ENCODE peak calls at places on chromosomes 12 and 14, in ten cellular contexts. P is nucleus accumbens; Q is GM13977; F is stimulated activated CD8-positive, alpha-beta memory T cell treated with anti-CD3 and anti-CD28 coated beads, Interleukin-15, amount 100 ng/mL, for 24 hours; Z is EL; E is ELR; C is psoas muscle; I is OCI-LY7; M is HFFc6; U is AG04450. J is an unnamed sample.

GRCh38 chr12:104296718-104297117 is 6.8 kb upstream of the EID3 start:
- DNase-seq in C (no peak), M (no peak), I (no peak), Z (no peak), E (no peak), F (no peak), P (no peak), Q (no peak), U (no peak), J (no peak)

GRCh38 chr14:90519262-90519920 is 122.6 kb downstream of the CALM1 start:
- DNase-seq in Z (no peak), I (no peak), M (no peak), Q (no peak), C (no peak), F (no peak), U (no peak), P (no peak), E (no peak), J (no peak)

GRCh38 chr12:113860950-113861349 is 105.2 kb downstream of the RBM19 start:
- DNase-seq in I (no peak), C (no peak), U (peak), Q (no peak), Z (peak), F (no peak), E (peak), P (no peak), M (peak), J (no peak)

GRCh38 chr12:12095016-12095415 is 24.3 kb downstream of the BCL2L14 start:
- DNase-seq in C (no peak), I (no peak), P (no peak), F (no peak), M (no peak), Q (no peak), E (no peak), U (no peak), Z (peak), J (no peak)

GRCh38 chr12:65999564-66000280 is 130.8 kb downstream of the LLPH start:
- DNase-seq in E (peak), Q (no peak), U (no peak), Z (peak), M (peak), C (no peak), P (no peak), I (no peak), F (no peak), J (no peak)

GRCh38 chr14:56118611-56119181 is 485 bp downstream of the PELI2 start:
- DNase-seq in F (no peak), U (no peak), P (peak), C (peak), Z (peak), Q (peak), E (peak), M (no peak), I (peak), J (no peak)

GRCh38 chr12:49358548-49359141 is 8.6 kb upstream of the SPATS2 start:
- DNase-seq in F (no peak), U (no peak), C (no peak), Z (peak), E (peak), P (peak), M (peak), I (peak), Q (peak), J (no peak)

GRCh38 chr14:86257973-86258372 is 728.0 kb downstream of the FLRT2 start:
- DNase-seq in Q (no peak), C (no peak), E (no peak), Z (no peak), M (no peak), I (peak), P (no peak), F (no peak), U (no peak), J (no peak)

GRCh38 chr14:91249841-91250616 is 5.5 kb upstream of the GPR68 start:
- DNase-seq in Q (peak), E (peak), I (peak), M (peak), C (no peak), P (no peak), Z (peak), F (no peak), U (no peak), J (no peak)

GRCh38 chr12:30988887-30989286 is 62.3 kb downstream of the TSPAN11 start:
- DNase-seq in U (no peak), E (no peak), Z (no peak), M (no peak), C (no peak), F (no peak), Q (no peak), P (no peak), I (no peak), J (no peak)

GRCh38 chr12:54378791-54379400 is 5.6 kb downstream of the ZNF385A start:
- DNase-seq in E (peak), M (no peak), P (no peak), C (peak), U (no peak), Q (no peak), I (peak), F (no peak), Z (peak), J (no peak)

GRCh38 chr14:104206281-104206904 is 68.0 kb downstream of the KIF26A start:
- DNase-seq in I (no peak), M (no peak), Q (no peak), U (no peak), P (peak), C (no peak), F (no peak), E (no peak), Z (no peak), J (no peak)

GRCh38 chr14:104283197-104284106 is 145.1 kb downstream of the KIF26A start:
- DNase-seq in U (no peak), C (peak), I (no peak), E (no peak), Q (no peak), P (no peak), Z (no peak), F (no peak), M (no peak), J (no peak)

GRCh38 chr12:9052610-9053009 is 63.1 kb downstream of the A2M start:
- DNase-seq in I (no peak), P (no peak), C (no peak), Q (no peak), F (no peak), M (no peak), U (no peak), E (no peak), Z (no peak), J (no peak)

GRCh38 chr14:22478670-22479069 is 110.4 kb downstream of the DAD1 start:
- DNase-seq in F (no peak), Z (no peak), M (no peak), U (no peak), I (no peak), P (no peak), E (no peak), Q (no peak), C (peak), J (no peak)

J was measured in activated B cell treated with CpG ODN at 0.5 μM for 24 hours.